ENCODE peak calls at places on chromosome 3, in five cellular contexts. One of them, this sample, is unnamed.

GRCh38 chr3:150599611-150600297 is 3.4 kb upstream of the SELENOT start:
- DNase-seq in activated CD4-positive, alpha-beta T cell treated with anti-CD3 and anti-CD28 coated beads for 48 hours: no peak
- DNase-seq in iris pigment epithelial cell: peak; percentile 72
- DNase-seq in effector CD4-positive, alpha-beta T cell: no peak
- DNase-seq in activated T-cell treated with anti-CD3 and anti-CD28 coated beads for 48 hours: no peak
- DNase-seq in this sample: peak; percentile 90

GRCh38 chr3:11591401-11592266 is 52.1 kb downstream of the VGLL4 start:
- DNase-seq in activated T-cell treated with anti-CD3 and anti-CD28 coated beads for 48 hours: no peak
- DNase-seq in activated CD4-positive, alpha-beta T cell treated with anti-CD3 and anti-CD28 coated beads for 48 hours: no peak
- DNase-seq in iris pigment epithelial cell: peak; percentile 85
- DNase-seq in effector CD4-positive, alpha-beta T cell: no peak
- DNase-seq in this sample: peak; percentile 90

GRCh38 chr3:150761831-150762661 is 923 bp downstream of the SIAH2 start:
- DNase-seq in activated CD4-positive, alpha-beta T cell treated with anti-CD3 and anti-CD28 coated beads for 48 hours: peak; percentile 57
- DNase-seq in effector CD4-positive, alpha-beta T cell: peak; percentile 13
- DNase-seq in iris pigment epithelial cell: peak; percentile 57
- DNase-seq in activated T-cell treated with anti-CD3 and anti-CD28 coated beads for 48 hours: no peak
- DNase-seq in this sample: peak; percentile 80

GRCh38 chr3:143002083-143002712 is 828 bp downstream of the U2SURP start:
- DNase-seq in effector CD4-positive, alpha-beta T cell: no peak
- DNase-seq in activated T-cell treated with anti-CD3 and anti-CD28 coated beads for 48 hours: peak; percentile 20
- DNase-seq in iris pigment epithelial cell: peak; percentile 52
- DNase-seq in activated CD4-positive, alpha-beta T cell treated with anti-CD3 and anti-CD28 coated beads for 48 hours: peak; percentile 20
- DNase-seq in this sample: peak; percentile 57

GRCh38 chr3:94173667-94174434 is 111.0 kb downstream of the NSUN3 start:
- DNase-seq in activated CD4-positive, alpha-beta T cell treated with anti-CD3 and anti-CD28 coated beads for 48 hours: no peak
- DNase-seq in iris pigment epithelial cell: peak; percentile 11
- DNase-seq in activated T-cell treated with anti-CD3 and anti-CD28 coated beads for 48 hours: no peak
- DNase-seq in effector CD4-positive, alpha-beta T cell: no peak
- DNase-seq in this sample: peak; percentile 52

GRCh38 chr3:23816721-23817120 is 11.0 kb downstream of the UBE2E1 start:
- DNase-seq in activated T-cell treated with anti-CD3 and anti-CD28 coated beads for 48 hours: no peak
- DNase-seq in iris pigment epithelial cell: no peak
- DNase-seq in effector CD4-positive, alpha-beta T cell: no peak
- DNase-seq in activated CD4-positive, alpha-beta T cell treated with anti-CD3 and anti-CD28 coated beads for 48 hours: no peak
- DNase-seq in this sample: no peak

GRCh38 chr3:127815641-127816605 is 6.4 kb downstream of the MGLL start:
- DNase-seq in effector CD4-positive, alpha-beta T cell: no peak
- DNase-seq in iris pigment epithelial cell: no peak
- DNase-seq in activated T-cell treated with anti-CD3 and anti-CD28 coated beads for 48 hours: no peak
- DNase-seq in activated CD4-positive, alpha-beta T cell treated with anti-CD3 and anti-CD28 coated beads for 48 hours: no peak
- DNase-seq in this sample: no peak

GRCh38 chr3:38313685-38314084 is 31.6 kb downstream of the SLC22A14 start:
- DNase-seq in activated T-cell treated with anti-CD3 and anti-CD28 coated beads for 48 hours: no peak
- DNase-seq in effector CD4-positive, alpha-beta T cell: no peak
- DNase-seq in iris pigment epithelial cell: no peak
- DNase-seq in activated CD4-positive, alpha-beta T cell treated with anti-CD3 and anti-CD28 coated beads for 48 hours: no peak
- DNase-seq in this sample: no peak

GRCh38 chr3:29385056-29385455 is 104.2 kb downstream of the RBMS3 start:
- DNase-seq in activated T-cell treated with anti-CD3 and anti-CD28 coated beads for 48 hours: no peak
- DNase-seq in activated CD4-positive, alpha-beta T cell treated with anti-CD3 and anti-CD28 coated beads for 48 hours: no peak
- DNase-seq in iris pigment epithelial cell: peak; percentile 67
- DNase-seq in effector CD4-positive, alpha-beta T cell: no peak
- DNase-seq in this sample: no peak

GRCh38 chr3:134978658-134979057 is 183.6 kb downstream of the EPHB1 start:
- DNase-seq in activated T-cell treated with anti-CD3 and anti-CD28 coated beads for 48 hours: no peak
- DNase-seq in effector CD4-positive, alpha-beta T cell: no peak
- DNase-seq in iris pigment epithelial cell: no peak
- DNase-seq in activated CD4-positive, alpha-beta T cell treated with anti-CD3 and anti-CD28 coated beads for 48 hours: no peak
- DNase-seq in this sample: peak; percentile 1

GRCh38 chr3:122415104-122415744 is 638 bp downstream of the WDR5B start:
- DNase-seq in effector CD4-positive, alpha-beta T cell: peak; percentile 30
- DNase-seq in activated CD4-positive, alpha-beta T cell treated with anti-CD3 and anti-CD28 coated beads for 48 hours: peak; percentile 63
- DNase-seq in iris pigment epithelial cell: peak; percentile 69
- DNase-seq in activated T-cell treated with anti-CD3 and anti-CD28 coated beads for 48 hours: peak; percentile 28
- DNase-seq in this sample: peak; percentile 63

GRCh38 chr3:12483364-12483763 is 916 bp upstream of the TSEN2 start:
- DNase-seq in activated T-cell treated with anti-CD3 and anti-CD28 coated beads for 48 hours: no peak
- DNase-seq in activated CD4-positive, alpha-beta T cell treated with anti-CD3 and anti-CD28 coated beads for 48 hours: no peak
- DNase-seq in iris pigment epithelial cell: peak; percentile 18
- DNase-seq in effector CD4-positive, alpha-beta T cell: no peak
- DNase-seq in this sample: peak; percentile 15

GRCh38 chr3:155327430-155327829 is 33.9 kb upstream of the STRIT1 start:
- DNase-seq in effector CD4-positive, alpha-beta T cell: no peak
- DNase-seq in iris pigment epithelial cell: no peak
- DNase-seq in activated T-cell treated with anti-CD3 and anti-CD28 coated beads for 48 hours: no peak
- DNase-seq in activated CD4-positive, alpha-beta T cell treated with anti-CD3 and anti-CD28 coated beads for 48 hours: no peak
- DNase-seq in this sample: no peak

GRCh38 chr3:142117452-142117851 is 31.9 kb downstream of the TFDP2 start:
- DNase-seq in effector CD4-positive, alpha-beta T cell: no peak
- DNase-seq in activated T-cell treated with anti-CD3 and anti-CD28 coated beads for 48 hours: no peak
- DNase-seq in activated CD4-positive, alpha-beta T cell treated with anti-CD3 and anti-CD28 coated beads for 48 hours: no peak
- DNase-seq in iris pigment epithelial cell: no peak
- DNase-seq in this sample: no peak

GRCh38 chr3:17491601-17492000 is 250.8 kb downstream of the TBC1D5 start:
- DNase-seq in iris pigment epithelial cell: peak; percentile 89
- DNase-seq in activated CD4-positive, alpha-beta T cell treated with anti-CD3 and anti-CD28 coated beads for 48 hours: no peak
- DNase-seq in activated T-cell treated with anti-CD3 and anti-CD28 coated beads for 48 hours: no peak
- DNase-seq in effector CD4-positive, alpha-beta T cell: no peak
- DNase-seq in this sample: peak; percentile 74

GRCh38 chr3:159922861-159923312 is 65.7 kb upstream of the IL12A start:
- DNase-seq in activated CD4-positive, alpha-beta T cell treated with anti-CD3 and anti-CD28 coated beads for 48 hours: no peak
- DNase-seq in iris pigment epithelial cell: no peak
- DNase-seq in activated T-cell treated with anti-CD3 and anti-CD28 coated beads for 48 hours: no peak
- DNase-seq in effector CD4-positive, alpha-beta T cell: no peak
- DNase-seq in this sample: no peak

GRCh38 chr3:57758686-57759085 is 2.6 kb downstream of the SLMAP start:
- DNase-seq in iris pigment epithelial cell: peak; percentile 68
- DNase-seq in activated T-cell treated with anti-CD3 and anti-CD28 coated beads for 48 hours: no peak
- DNase-seq in activated CD4-positive, alpha-beta T cell treated with anti-CD3 and anti-CD28 coated beads for 48 hours: no peak
- DNase-seq in effector CD4-positive, alpha-beta T cell: no peak
- DNase-seq in this sample: peak; percentile 31

GRCh38 chr3:10280571-10280970 is 12.2 kb downstream of the GHRL start:
- DNase-seq in activated CD4-positive, alpha-beta T cell treated with anti-CD3 and anti-CD28 coated beads for 48 hours: no peak
- DNase-seq in iris pigment epithelial cell: no peak
- DNase-seq in effector CD4-positive, alpha-beta T cell: no peak
- DNase-seq in activated T-cell treated with anti-CD3 and anti-CD28 coated beads for 48 hours: no peak
- DNase-seq in this sample: no peak

GRCh38 chr3:35649405-35649804 is 10.1 kb downstream of the ARPP21 start:
- DNase-seq in activated T-cell treated with anti-CD3 and anti-CD28 coated beads for 48 hours: no peak
- DNase-seq in effector CD4-positive, alpha-beta T cell: no peak
- DNase-seq in iris pigment epithelial cell: no peak
- DNase-seq in activated CD4-positive, alpha-beta T cell treated with anti-CD3 and anti-CD28 coated beads for 48 hours: no peak
- DNase-seq in this sample: no peak

GRCh38 chr3:144810150-144810549 is 838.5 kb downstream of the DIPK2A start:
- DNase-seq in activated T-cell treated with anti-CD3 and anti-CD28 coated beads for 48 hours: no peak
- DNase-seq in effector CD4-positive, alpha-beta T cell: no peak
- DNase-seq in activated CD4-positive, alpha-beta T cell treated with anti-CD3 and anti-CD28 coated beads for 48 hours: no peak
- DNase-seq in iris pigment epithelial cell: no peak
- DNase-seq in this sample: no peak

GRCh38 chr3:102060814-102061213 is 211.5 kb downstream of the NFKBIZ start:
- DNase-seq in iris pigment epithelial cell: no peak
- DNase-seq in activated T-cell treated with anti-CD3 and anti-CD28 coated beads for 48 hours: no peak
- DNase-seq in effector CD4-positive, alpha-beta T cell: no peak
- DNase-seq in activated CD4-positive, alpha-beta T cell treated with anti-CD3 and anti-CD28 coated beads for 48 hours: no peak
- DNase-seq in this sample: peak; percentile 52

GRCh38 chr3:40079203-40079844 is 230.2 kb upstream of the EIF1B start:
- DNase-seq in activated CD4-positive, alpha-beta T cell treated with anti-CD3 and anti-CD28 coated beads for 48 hours: no peak
- DNase-seq in iris pigment epithelial cell: peak; percentile 79
- DNase-seq in effector CD4-positive, alpha-beta T cell: no peak
- DNase-seq in activated T-cell treated with anti-CD3 and anti-CD28 coated beads for 48 hours: no peak
- DNase-seq in this sample: peak; percentile 67

GRCh38 chr3:176214758-176215157 is 982.5 kb downstream of the TBL1XR1 start:
- DNase-seq in activated CD4-positive, alpha-beta T cell treated with anti-CD3 and anti-CD28 coated beads for 48 hours: no peak
- DNase-seq in iris pigment epithelial cell: no peak
- DNase-seq in effector CD4-positive, alpha-beta T cell: no peak
- DNase-seq in activated T-cell treated with anti-CD3 and anti-CD28 coated beads for 48 hours: no peak
- DNase-seq in this sample: no peak

GRCh38 chr3:106034313-106034712 is 165.5 kb upstream of the CBLB start:
- DNase-seq in activated T-cell treated with anti-CD3 and anti-CD28 coated beads for 48 hours: no peak
- DNase-seq in activated CD4-positive, alpha-beta T cell treated with anti-CD3 and anti-CD28 coated beads for 48 hours: no peak
- DNase-seq in iris pigment epithelial cell: no peak
- DNase-seq in effector CD4-positive, alpha-beta T cell: no peak
- DNase-seq in this sample: no peak

GRCh38 chr3:109392293-109392692 is 54.9 kb upstream of the DPPA4 start:
- DNase-seq in activated T-cell treated with anti-CD3 and anti-CD28 coated beads for 48 hours: no peak
- DNase-seq in effector CD4-positive, alpha-beta T cell: no peak
- DNase-seq in iris pigment epithelial cell: no peak
- DNase-seq in activated CD4-positive, alpha-beta T cell treated with anti-CD3 and anti-CD28 coated beads for 48 hours: no peak
- DNase-seq in this sample: no peak

GRCh38 chr3:184001761-184002160 is 15.9 kb downstream of the ABCC5 start:
- DNase-seq in effector CD4-positive, alpha-beta T cell: no peak
- DNase-seq in activated T-cell treated with anti-CD3 and anti-CD28 coated beads for 48 hours: no peak
- DNase-seq in iris pigment epithelial cell: no peak
- DNase-seq in activated CD4-positive, alpha-beta T cell treated with anti-CD3 and anti-CD28 coated beads for 48 hours: no peak
- DNase-seq in this sample: no peak

GRCh38 chr3:3141939-3142338 is 15.2 kb downstream of the TRNT1 start:
- DNase-seq in effector CD4-positive, alpha-beta T cell: no peak
- DNase-seq in iris pigment epithelial cell: peak; percentile 39
- DNase-seq in activated CD4-positive, alpha-beta T cell treated with anti-CD3 and anti-CD28 coated beads for 48 hours: no peak
- DNase-seq in activated T-cell treated with anti-CD3 and anti-CD28 coated beads for 48 hours: no peak
- DNase-seq in this sample: no peak

GRCh38 chr3:88957751-88958452 is 149.5 kb upstream of the EPHA3 start:
- DNase-seq in activated T-cell treated with anti-CD3 and anti-CD28 coated beads for 48 hours: no peak
- DNase-seq in effector CD4-positive, alpha-beta T cell: no peak
- DNase-seq in activated CD4-positive, alpha-beta T cell treated with anti-CD3 and anti-CD28 coated beads for 48 hours: no peak
- DNase-seq in iris pigment epithelial cell: peak; percentile 81
- DNase-seq in this sample: peak; percentile 84

GRCh38 chr3:131328739-131329138 is 52.8 kb upstream of the NUDT16 start:
- DNase-seq in activated T-cell treated with anti-CD3 and anti-CD28 coated beads for 48 hours: no peak
- DNase-seq in iris pigment epithelial cell: no peak
- DNase-seq in activated CD4-positive, alpha-beta T cell treated with anti-CD3 and anti-CD28 coated beads for 48 hours: no peak
- DNase-seq in effector CD4-positive, alpha-beta T cell: no peak
- DNase-seq in this sample: no peak

GRCh38 chr3:129632556-129632955 is 26.1 kb upstream of the PLXND1 start:
- DNase-seq in iris pigment epithelial cell: no peak
- DNase-seq in activated CD4-positive, alpha-beta T cell treated with anti-CD3 and anti-CD28 coated beads for 48 hours: no peak
- DNase-seq in activated T-cell treated with anti-CD3 and anti-CD28 coated beads for 48 hours: no peak
- DNase-seq in effector CD4-positive, alpha-beta T cell: no peak
- DNase-seq in this sample: no peak

GRCh38 chr3:58177747-58178527 is 32.8 kb downstream of the DNASE1L3 start:
- DNase-seq in iris pigment epithelial cell: peak; percentile 67
- DNase-seq in activated T-cell treated with anti-CD3 and anti-CD28 coated beads for 48 hours: peak; percentile 85
- DNase-seq in activated CD4-positive, alpha-beta T cell treated with anti-CD3 and anti-CD28 coated beads for 48 hours: peak; percentile 96
- DNase-seq in effector CD4-positive, alpha-beta T cell: peak; percentile 86
- DNase-seq in this sample: peak; percentile 82

GRCh38 chr3:2921903-2922302 is 188.3 kb downstream of the IL5RA start:
- DNase-seq in iris pigment epithelial cell: peak; percentile 6
- DNase-seq in activated T-cell treated with anti-CD3 and anti-CD28 coated beads for 48 hours: no peak
- DNase-seq in activated CD4-positive, alpha-beta T cell treated with anti-CD3 and anti-CD28 coated beads for 48 hours: no peak
- DNase-seq in effector CD4-positive, alpha-beta T cell: no peak
- DNase-seq in this sample: peak; percentile 0

GRCh38 chr3:61903931-61904657 is 342.7 kb downstream of the PTPRG start:
- DNase-seq in iris pigment epithelial cell: peak; percentile 64
- DNase-seq in activated T-cell treated with anti-CD3 and anti-CD28 coated beads for 48 hours: no peak
- DNase-seq in activated CD4-positive, alpha-beta T cell treated with anti-CD3 and anti-CD28 coated beads for 48 hours: no peak
- DNase-seq in effector CD4-positive, alpha-beta T cell: no peak
- DNase-seq in this sample: no peak

GRCh38 chr3:99789322-99789721 is 28.3 kb upstream of the CMSS1 start:
- DNase-seq in iris pigment epithelial cell: peak; percentile 77
- DNase-seq in activated T-cell treated with anti-CD3 and anti-CD28 coated beads for 48 hours: no peak
- DNase-seq in effector CD4-positive, alpha-beta T cell: no peak
- DNase-seq in activated CD4-positive, alpha-beta T cell treated with anti-CD3 and anti-CD28 coated beads for 48 hours: peak; percentile 12
- DNase-seq in this sample: peak; percentile 76

This sample was measured in ELR.